ENCODE peak calls at places on chromosome 14, in five cellular contexts. One of them, this sample, is unnamed.

GRCh38 chr14:24712374-24712773 is 78.4 kb upstream of the GZMB start:
- DNase-seq in CD8-positive, alpha-beta memory T cell: no peak
- DNase-seq in lower lobe of right lung: no peak
- DNase-seq in cardiac muscle cell: no peak
- DNase-seq in Peyer's patch: no peak
- DNase-seq in this sample: no peak

GRCh38 chr14:24366664-24367505 is 1.1 kb upstream of the NFATC4 start:
- DNase-seq in cardiac muscle cell: peak; percentile 99
- DNase-seq in CD8-positive, alpha-beta memory T cell: peak; percentile 27
- DNase-seq in Peyer's patch: peak; percentile 92
- DNase-seq in lower lobe of right lung: peak; percentile 94
- DNase-seq in this sample: peak; percentile 58

GRCh38 chr14:65303185-65303901 is 109.2 kb upstream of the FUT8 start:
- DNase-seq in cardiac muscle cell: peak; percentile 20
- DNase-seq in Peyer's patch: no peak
- DNase-seq in lower lobe of right lung: no peak
- DNase-seq in CD8-positive, alpha-beta memory T cell: no peak
- DNase-seq in this sample: no peak

GRCh38 chr14:22147716-22148115 is 441.3 kb downstream of the DAD1 start:
- DNase-seq in CD8-positive, alpha-beta memory T cell: no peak
- DNase-seq in lower lobe of right lung: no peak
- DNase-seq in Peyer's patch: no peak
- DNase-seq in cardiac muscle cell: no peak
- DNase-seq in this sample: no peak

GRCh38 chr14:72608391-72609204 is 285.3 kb downstream of the DPF3 start:
- DNase-seq in CD8-positive, alpha-beta memory T cell: no peak
- DNase-seq in Peyer's patch: no peak
- DNase-seq in lower lobe of right lung: no peak
- DNase-seq in cardiac muscle cell: peak; percentile 76
- DNase-seq in this sample: no peak

GRCh38 chr14:94127330-94127729 is 2.1 kb downstream of the IFI27L2 start:
- DNase-seq in Peyer's patch: peak; percentile 22
- DNase-seq in cardiac muscle cell: no peak
- DNase-seq in lower lobe of right lung: no peak
- DNase-seq in CD8-positive, alpha-beta memory T cell: no peak
- DNase-seq in this sample: no peak

GRCh38 chr14:54088271-54088670 is 131.6 kb upstream of the BMP4 start:
- DNase-seq in cardiac muscle cell: no peak
- DNase-seq in lower lobe of right lung: no peak
- DNase-seq in Peyer's patch: no peak
- DNase-seq in CD8-positive, alpha-beta memory T cell: no peak
- DNase-seq in this sample: no peak

GRCh38 chr14:40119321-40119720 is 687.1 kb upstream of the FBXO33 start:
- DNase-seq in lower lobe of right lung: no peak
- DNase-seq in Peyer's patch: no peak
- DNase-seq in CD8-positive, alpha-beta memory T cell: no peak
- DNase-seq in cardiac muscle cell: no peak
- DNase-seq in this sample: no peak

GRCh38 chr14:33480589-33481184 is 470.2 kb downstream of the EGLN3 start:
- DNase-seq in lower lobe of right lung: no peak
- DNase-seq in cardiac muscle cell: no peak
- DNase-seq in CD8-positive, alpha-beta memory T cell: no peak
- DNase-seq in Peyer's patch: no peak
- DNase-seq in this sample: no peak

GRCh38 chr14:37594916-37595808 is at the start of the genes FOXA1 and TTC6:
- DNase-seq in CD8-positive, alpha-beta memory T cell: no peak
- DNase-seq in lower lobe of right lung: peak; percentile 79
- DNase-seq in cardiac muscle cell: peak; percentile 32
- DNase-seq in Peyer's patch: peak; percentile 58
- DNase-seq in this sample: peak; percentile 87

GRCh38 chr14:70901218-70901772 is 6.0 kb upstream of the PCNX1 start:
- DNase-seq in cardiac muscle cell: peak; percentile 51
- DNase-seq in lower lobe of right lung: no peak
- DNase-seq in Peyer's patch: no peak
- DNase-seq in CD8-positive, alpha-beta memory T cell: no peak
- DNase-seq in this sample: no peak

GRCh38 chr14:60915781-60916180 is 65.1 kb downstream of the TRMT5 start:
- DNase-seq in Peyer's patch: no peak
- DNase-seq in CD8-positive, alpha-beta memory T cell: no peak
- DNase-seq in lower lobe of right lung: no peak
- DNase-seq in cardiac muscle cell: no peak
- DNase-seq in this sample: no peak

GRCh38 chr14:84485016-84485415 is 1044.9 kb upstream of the FLRT2 start:
- DNase-seq in cardiac muscle cell: peak; percentile 29
- DNase-seq in lower lobe of right lung: no peak
- DNase-seq in Peyer's patch: no peak
- DNase-seq in CD8-positive, alpha-beta memory T cell: no peak
- DNase-seq in this sample: no peak

GRCh38 chr14:31405599-31406251 is 14.6 kb downstream of the HEATR5A start:
- DNase-seq in lower lobe of right lung: no peak
- DNase-seq in CD8-positive, alpha-beta memory T cell: no peak
- DNase-seq in cardiac muscle cell: no peak
- DNase-seq in Peyer's patch: no peak
- DNase-seq in this sample: no peak

GRCh38 chr14:48937796-48938195 is 648.4 kb downstream of the RPS29 start:
- DNase-seq in cardiac muscle cell: peak; percentile 12
- DNase-seq in Peyer's patch: no peak
- DNase-seq in CD8-positive, alpha-beta memory T cell: no peak
- DNase-seq in lower lobe of right lung: no peak
- DNase-seq in this sample: no peak

GRCh38 chr14:99884834-99885648 is 91.8 kb downstream of the EML1 start:
- DNase-seq in Peyer's patch: no peak
- DNase-seq in cardiac muscle cell: peak; percentile 80
- DNase-seq in lower lobe of right lung: no peak
- DNase-seq in CD8-positive, alpha-beta memory T cell: peak; percentile 50
- DNase-seq in this sample: no peak

GRCh38 chr14:105978618-105979295 is 452.4 kb downstream of the TMEM121 start:
- DNase-seq in cardiac muscle cell: no peak
- DNase-seq in CD8-positive, alpha-beta memory T cell: no peak
- DNase-seq in lower lobe of right lung: no peak
- DNase-seq in Peyer's patch: no peak
- DNase-seq in this sample: no peak

GRCh38 chr14:105986896-105987284 is 460.5 kb downstream of the TMEM121 start:
- DNase-seq in Peyer's patch: no peak
- DNase-seq in lower lobe of right lung: no peak
- DNase-seq in CD8-positive, alpha-beta memory T cell: no peak
- DNase-seq in cardiac muscle cell: no peak
- DNase-seq in this sample: no peak

GRCh38 chr14:105980224-105980623 is 453.8 kb downstream of the TMEM121 start:
- DNase-seq in CD8-positive, alpha-beta memory T cell: no peak
- DNase-seq in lower lobe of right lung: no peak
- DNase-seq in Peyer's patch: no peak
- DNase-seq in cardiac muscle cell: no peak
- DNase-seq in this sample: no peak

GRCh38 chr14:105979446-105979845 is 453.1 kb downstream of the TMEM121 start:
- DNase-seq in CD8-positive, alpha-beta memory T cell: no peak
- DNase-seq in lower lobe of right lung: no peak
- DNase-seq in Peyer's patch: no peak
- DNase-seq in cardiac muscle cell: no peak
- DNase-seq in this sample: no peak

GRCh38 chr14:105982664-105983063 is 456.3 kb downstream of the TMEM121 start:
- DNase-seq in lower lobe of right lung: no peak
- DNase-seq in CD8-positive, alpha-beta memory T cell: no peak
- DNase-seq in cardiac muscle cell: no peak
- DNase-seq in Peyer's patch: no peak
- DNase-seq in this sample: no peak
- H3K9me3 ChIP-seq in lower lobe of right lung: no peaks in the 10 kb centered on the region
- H3K9me3 ChIP-seq in CD8-positive, alpha-beta memory T cell: no peaks in the 10 kb centered on the region
- H3K9me3 ChIP-seq in cardiac muscle cell: no peaks in the 10 kb centered on the region
- H3K9me3 ChIP-seq in Peyer's patch: no peaks in the 10 kb centered on the region
- H3K9me3 ChIP-seq in this sample: no peaks in the 10 kb centered on the region

GRCh38 chr14:89588016-89588415 is 171.0 kb upstream of the FOXN3 start:
- DNase-seq in lower lobe of right lung: no peak
- DNase-seq in cardiac muscle cell: no peak
- DNase-seq in CD8-positive, alpha-beta memory T cell: no peak
- DNase-seq in Peyer's patch: no peak
- DNase-seq in this sample: no peak

GRCh38 chr14:89587128-89587420 is 170.0 kb upstream of the FOXN3 start:
- DNase-seq in CD8-positive, alpha-beta memory T cell: no peak
- DNase-seq in Peyer's patch: no peak
- DNase-seq in lower lobe of right lung: no peak
- DNase-seq in cardiac muscle cell: no peak
- DNase-seq in this sample: no peak

GRCh38 chr14:89588840-89589296 is 171.8 kb upstream of the FOXN3 start:
- DNase-seq in cardiac muscle cell: no peak
- DNase-seq in Peyer's patch: no peak
- DNase-seq in CD8-positive, alpha-beta memory T cell: no peak
- DNase-seq in lower lobe of right lung: no peak
- DNase-seq in this sample: no peak

GRCh38 chr14:89586258-89587127 is 169.5 kb upstream of the FOXN3 start:
- DNase-seq in cardiac muscle cell: no peak
- DNase-seq in Peyer's patch: no peak
- DNase-seq in lower lobe of right lung: no peak
- DNase-seq in CD8-positive, alpha-beta memory T cell: peak; percentile 71
- DNase-seq in this sample: no peak

GRCh38 chr14:89589400-89590128 is 172.5 kb upstream of the FOXN3 start:
- DNase-seq in CD8-positive, alpha-beta memory T cell: no peak
- DNase-seq in cardiac muscle cell: no peak
- DNase-seq in lower lobe of right lung: no peak
- DNase-seq in Peyer's patch: no peak
- DNase-seq in this sample: no peak
- H3K4me1 ChIP-seq in CD8-positive, alpha-beta memory T cell: peaks cover 19% of the 10 kb centered on the region
- H3K4me1 ChIP-seq in cardiac muscle cell: no peaks in the 10 kb centered on the region
- H3K4me1 ChIP-seq in lower lobe of right lung: peaks cover 13% of the 10 kb centered on the region
- H3K4me1 ChIP-seq in Peyer's patch: no peaks in the 10 kb centered on the region
- H3K4me1 ChIP-seq in this sample: no peaks in the 10 kb centered on the region

GRCh38 chr14:21084988-21085853 is 13.2 kb downstream of the ZNF219 start:
- DNase-seq in CD8-positive, alpha-beta memory T cell: no peak
- DNase-seq in cardiac muscle cell: peak; percentile 52
- DNase-seq in Peyer's patch: no peak
- DNase-seq in lower lobe of right lung: peak; percentile 80
- DNase-seq in this sample: peak; percentile 90
- H3K27ac ChIP-seq in CD8-positive, alpha-beta memory T cell: no peak overlapping the region
- H3K27ac ChIP-seq in cardiac muscle cell: peak overlapping the region; percentile 80
- H3K27ac ChIP-seq in Peyer's patch: no peak overlapping the region
- H3K27ac ChIP-seq in lower lobe of right lung: peak overlapping the region; percentile 5
- H3K27ac ChIP-seq in this sample: peak overlapping the region; percentile 21

GRCh38 chr14:106610691-106611090 is 1084.3 kb downstream of the TMEM121 start:
- DNase-seq in lower lobe of right lung: no peak
- DNase-seq in CD8-positive, alpha-beta memory T cell: no peak
- DNase-seq in Peyer's patch: no peak
- DNase-seq in cardiac muscle cell: no peak
- DNase-seq in this sample: no peak

GRCh38 chr14:106613256-106613655 is 1086.9 kb downstream of the TMEM121 start:
- DNase-seq in lower lobe of right lung: no peak
- DNase-seq in Peyer's patch: no peak
- DNase-seq in cardiac muscle cell: no peak
- DNase-seq in CD8-positive, alpha-beta memory T cell: no peak
- DNase-seq in this sample: no peak
- H3K9me3 ChIP-seq in lower lobe of right lung: no peaks in the 10 kb centered on the region
- H3K9me3 ChIP-seq in Peyer's patch: no peaks in the 10 kb centered on the region
- H3K9me3 ChIP-seq in cardiac muscle cell: peaks cover 5% of the 10 kb centered on the region
- H3K9me3 ChIP-seq in CD8-positive, alpha-beta memory T cell: no peaks in the 10 kb centered on the region
- H3K9me3 ChIP-seq in this sample: no peaks in the 10 kb centered on the region

GRCh38 chr14:64112859-64113258 is 181.3 kb downstream of the ESR2 start:
- DNase-seq in cardiac muscle cell: no peak
- DNase-seq in CD8-positive, alpha-beta memory T cell: no peak
- DNase-seq in Peyer's patch: peak; percentile 75
- DNase-seq in lower lobe of right lung: no peak
- DNase-seq in this sample: peak; percentile 86
- H3K4me1 ChIP-seq in cardiac muscle cell: peaks cover 3% of the 10 kb centered on the region
- H3K4me1 ChIP-seq in CD8-positive, alpha-beta memory T cell: no peaks in the 10 kb centered on the region
- H3K4me1 ChIP-seq in Peyer's patch: no peaks in the 10 kb centered on the region
- H3K4me1 ChIP-seq in lower lobe of right lung: no peaks in the 10 kb centered on the region
- H3K4me1 ChIP-seq in this sample: no peaks in the 10 kb centered on the region

DNA sequence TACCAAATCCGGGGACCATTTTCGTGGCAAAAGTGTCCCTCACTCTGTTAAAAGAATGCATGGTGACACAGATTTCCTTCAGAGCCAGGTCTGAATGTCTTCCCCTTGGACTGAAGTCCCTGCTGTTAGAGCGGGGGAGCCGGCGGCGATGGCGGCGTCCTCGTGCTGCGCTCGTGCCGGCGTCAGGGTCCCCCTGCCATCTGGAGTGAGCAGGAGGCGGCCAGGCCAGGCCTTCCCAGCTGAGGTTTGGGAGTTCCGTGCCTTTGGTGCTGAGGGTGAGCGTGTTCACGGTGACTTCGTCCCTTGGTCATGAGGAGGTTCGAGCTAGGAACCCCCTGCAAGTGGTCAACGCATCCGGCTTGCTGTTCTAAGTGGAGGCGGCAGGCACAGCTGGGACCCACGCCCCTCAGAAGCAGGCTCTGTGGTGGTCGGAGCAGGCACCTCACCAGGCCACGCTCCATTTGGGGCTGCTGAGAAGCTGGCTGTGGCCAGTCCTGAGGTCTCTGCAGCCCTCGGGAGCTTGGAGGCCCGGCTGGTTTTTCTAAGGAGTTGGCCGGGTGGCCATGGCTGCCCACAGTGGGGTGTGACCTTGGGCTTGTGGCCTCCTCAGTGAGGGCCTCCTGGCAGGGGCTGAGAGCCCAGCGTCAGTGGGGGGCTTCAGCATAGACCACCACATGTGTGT is 9.5 kb downstream of the ZFYVE21 start:
- DNase-seq in CD8-positive, alpha-beta memory T cell: no peak
- DNase-seq in cardiac muscle cell: no peak
- DNase-seq in Peyer's patch: no peak
- DNase-seq in lower lobe of right lung: no peak
- DNase-seq in this sample: no peak
- H3K27ac ChIP-seq in CD8-positive, alpha-beta memory T cell: no peak overlapping the region
- H3K27ac ChIP-seq in cardiac muscle cell: no peak overlapping the region
- H3K27ac ChIP-seq in Peyer's patch: no peak overlapping the region
- H3K27ac ChIP-seq in lower lobe of right lung: no peak overlapping the region
- H3K27ac ChIP-seq in this sample: no peak overlapping the region

DNA sequence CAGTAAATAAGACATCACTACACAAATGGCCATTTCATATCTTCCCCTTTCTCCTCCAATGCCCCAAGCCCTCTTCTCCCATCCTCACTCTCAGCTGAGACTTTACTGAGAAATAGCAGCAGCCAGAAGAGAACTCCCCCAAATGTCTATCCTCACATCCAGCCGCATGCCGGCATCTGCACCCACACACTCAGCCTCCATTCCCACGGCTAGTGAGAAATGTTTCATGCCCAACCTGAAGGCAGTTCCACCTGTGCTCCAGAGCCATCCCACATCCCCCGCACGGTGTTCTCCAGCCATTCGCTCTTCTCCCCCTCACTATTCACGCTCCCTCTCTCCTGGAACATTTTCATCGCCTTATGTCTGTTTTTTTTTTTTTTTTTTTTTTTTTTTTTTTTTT is 208.7 kb upstream of the DIO3 start:
- DNase-seq in CD8-positive, alpha-beta memory T cell: no peak
- DNase-seq in Peyer's patch: peak; percentile 2
- DNase-seq in cardiac muscle cell: no peak
- DNase-seq in lower lobe of right lung: no peak
- DNase-seq in this sample: no peak
- H3K9me3 ChIP-seq in CD8-positive, alpha-beta memory T cell: no peaks in the 10 kb centered on the region
- H3K9me3 ChIP-seq in Peyer's patch: peaks cover 5% of the 10 kb centered on the region
- H3K9me3 ChIP-seq in cardiac muscle cell: no peaks in the 10 kb centered on the region
- H3K9me3 ChIP-seq in lower lobe of right lung: peaks cover 5% of the 10 kb centered on the region
- H3K9me3 ChIP-seq in this sample: no peaks in the 10 kb centered on the region